ENCODE peak calls at places on chromosome 16, in five cellular contexts. One of them, this sample, is unnamed.

GRCh38 chr16:49456763-49457162 is 83.2 kb downstream of the C16orf78 start:
- DNase-seq in CD8-positive, alpha-beta T cell: no peak
- DNase-seq in H9: peak
- DNase-seq in MCF 10A: no peak
- DNase-seq in left lung: peak
- DNase-seq in this sample: no peak

GRCh38 chr16:78773316-78773715 is 673.9 kb downstream of the WWOX start:
- DNase-seq in H9: no peak
- DNase-seq in left lung: no peak
- DNase-seq in MCF 10A: no peak
- DNase-seq in CD8-positive, alpha-beta T cell: no peak
- DNase-seq in this sample: no peak

GRCh38 chr16:73071131-73071940 is 23.4 kb upstream of the ZFHX3 start:
- DNase-seq in H9: peak
- DNase-seq in CD8-positive, alpha-beta T cell: no peak
- DNase-seq in left lung: peak
- DNase-seq in MCF 10A: no peak
- DNase-seq in this sample: no peak

GRCh38 chr16:73002836-73003235 is 45.1 kb downstream of the ZFHX3 start:
- DNase-seq in left lung: no peak
- DNase-seq in MCF 10A: no peak
- DNase-seq in H9: no peak
- DNase-seq in CD8-positive, alpha-beta T cell: no peak
- DNase-seq in this sample: no peak

GRCh38 chr16:70463235-70463634 is 8.8 kb downstream of the FCSK start:
- DNase-seq in H9: no peak
- DNase-seq in MCF 10A: no peak
- DNase-seq in left lung: no peak
- DNase-seq in CD8-positive, alpha-beta T cell: no peak
- DNase-seq in this sample: no peak

GRCh38 chr16:1183235-1183907 is 30.5 kb downstream of the CACNA1H start:
- DNase-seq in H9: no peak
- DNase-seq in MCF 10A: no peak
- DNase-seq in CD8-positive, alpha-beta T cell: no peak
- DNase-seq in left lung: peak
- DNase-seq in this sample: no peak

GRCh38 chr16:53131050-53131362 is 76.2 kb downstream of the CHD9 start:
- DNase-seq in CD8-positive, alpha-beta T cell: no peak
- DNase-seq in H9: no peak
- DNase-seq in MCF 10A: peak
- DNase-seq in left lung: no peak
- DNase-seq in this sample: no peak

GRCh38 chr16:9597967-9598730 is 506.7 kb downstream of the HAPSTR1 start:
- DNase-seq in MCF 10A: no peak
- DNase-seq in H9: no peak
- DNase-seq in CD8-positive, alpha-beta T cell: no peak
- DNase-seq in left lung: no peak
- DNase-seq in this sample: no peak

GRCh38 chr16:21264226-21265036 is 13.7 kb downstream of the CRYM start:
- DNase-seq in H9: no peak
- DNase-seq in CD8-positive, alpha-beta T cell: no peak
- DNase-seq in left lung: no peak
- DNase-seq in MCF 10A: no peak
- DNase-seq in this sample: no peak

GRCh38 chr16:89938636-89938885 is 10.0 kb upstream of the DEF8 start:
- DNase-seq in left lung: no peak
- DNase-seq in MCF 10A: no peak
- DNase-seq in CD8-positive, alpha-beta T cell: no peak
- DNase-seq in H9: no peak
- DNase-seq in this sample: no peak

GRCh38 chr16:57611184-57611583 is 17.2 kb upstream of the ADGRG1 start:
- DNase-seq in H9: no peak
- DNase-seq in CD8-positive, alpha-beta T cell: no peak
- DNase-seq in left lung: no peak
- DNase-seq in MCF 10A: peak
- DNase-seq in this sample: no peak

GRCh38 chr16:4506450-4506849 is 30.3 kb downstream of the HMOX2 start:
- DNase-seq in MCF 10A: peak
- DNase-seq in CD8-positive, alpha-beta T cell: peak
- DNase-seq in left lung: no peak
- DNase-seq in H9: peak
- DNase-seq in this sample: no peak

GRCh38 chr16:69405326-69405725 is 19.1 kb upstream of the CYB5B start:
- DNase-seq in left lung: no peak
- DNase-seq in H9: no peak
- DNase-seq in MCF 10A: no peak
- DNase-seq in CD8-positive, alpha-beta T cell: no peak
- DNase-seq in this sample: no peak

GRCh38 chr16:69407702-69408323 is 16.6 kb upstream of the CYB5B start:
- DNase-seq in left lung: no peak
- DNase-seq in CD8-positive, alpha-beta T cell: no peak
- DNase-seq in H9: no peak
- DNase-seq in MCF 10A: no peak
- DNase-seq in this sample: no peak

GRCh38 chr16:69406780-69407331 is 17.6 kb upstream of the CYB5B start:
- DNase-seq in CD8-positive, alpha-beta T cell: no peak
- DNase-seq in left lung: no peak
- DNase-seq in MCF 10A: no peak
- DNase-seq in H9: peak
- DNase-seq in this sample: no peak

GRCh38 chr16:69404275-69404805 is 18.5 kb upstream of the TERF2 start:
- DNase-seq in MCF 10A: peak
- DNase-seq in CD8-positive, alpha-beta T cell: no peak
- DNase-seq in H9: no peak
- DNase-seq in left lung: peak
- DNase-seq in this sample: peak

DNA sequence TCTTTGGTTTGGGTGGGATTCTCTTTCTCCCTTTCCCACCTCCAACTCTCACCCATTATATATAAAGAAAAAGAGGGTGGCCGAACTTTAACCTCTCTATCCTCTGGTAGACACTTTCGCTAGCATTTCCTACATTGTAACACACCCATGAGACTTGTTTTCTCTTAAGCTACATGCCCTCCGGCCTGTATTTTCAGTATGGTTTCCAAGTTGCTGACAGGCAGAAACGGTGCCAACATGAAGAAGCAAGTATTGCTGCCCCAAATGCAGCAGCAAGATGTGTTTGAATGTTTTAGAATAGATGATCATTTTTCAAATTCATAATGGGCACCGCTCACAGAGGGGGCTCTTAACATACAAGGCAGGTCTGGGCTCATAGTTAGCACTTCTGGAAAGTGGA is 18.7 kb upstream of the CYB5B start:
- DNase-seq in left lung: no peak
- DNase-seq in H9: no peak
- DNase-seq in MCF 10A: no peak
- DNase-seq in CD8-positive, alpha-beta T cell: no peak
- DNase-seq in this sample: peak
- TF ChIP-seq CTCF in left lung: no peak
- TF ChIP-seq CTCF in H9: no peak
- TF ChIP-seq CTCF in MCF 10A: no peak
- TF ChIP-seq CTCF in CD8-positive, alpha-beta T cell: no peak
- TF ChIP-seq CTCF in this sample: no peak

GRCh38 chr16:86831366-86831765 is 253.0 kb downstream of the FOXL1 start:
- DNase-seq in H9: no peak
- DNase-seq in CD8-positive, alpha-beta T cell: no peak
- DNase-seq in MCF 10A: no peak
- DNase-seq in left lung: no peak
- DNase-seq in this sample: no peak
- TF ChIP-seq CTCF in H9: peak
- TF ChIP-seq CTCF in CD8-positive, alpha-beta T cell: no peak
- TF ChIP-seq CTCF in MCF 10A: no peak
- TF ChIP-seq CTCF in left lung: no peak
- TF ChIP-seq CTCF in this sample: no peak

GRCh38 chr16:22763655-22764054 is 50.3 kb upstream of the HS3ST2 start:
- DNase-seq in MCF 10A: no peak
- DNase-seq in H9: peak
- DNase-seq in CD8-positive, alpha-beta T cell: no peak
- DNase-seq in left lung: no peak
- DNase-seq in this sample: no peak
- TF ChIP-seq CTCF in MCF 10A: no peak
- TF ChIP-seq CTCF in H9: no peak
- TF ChIP-seq CTCF in CD8-positive, alpha-beta T cell: no peak
- TF ChIP-seq CTCF in left lung: no peak
- TF ChIP-seq CTCF in this sample: no peak

DNA sequence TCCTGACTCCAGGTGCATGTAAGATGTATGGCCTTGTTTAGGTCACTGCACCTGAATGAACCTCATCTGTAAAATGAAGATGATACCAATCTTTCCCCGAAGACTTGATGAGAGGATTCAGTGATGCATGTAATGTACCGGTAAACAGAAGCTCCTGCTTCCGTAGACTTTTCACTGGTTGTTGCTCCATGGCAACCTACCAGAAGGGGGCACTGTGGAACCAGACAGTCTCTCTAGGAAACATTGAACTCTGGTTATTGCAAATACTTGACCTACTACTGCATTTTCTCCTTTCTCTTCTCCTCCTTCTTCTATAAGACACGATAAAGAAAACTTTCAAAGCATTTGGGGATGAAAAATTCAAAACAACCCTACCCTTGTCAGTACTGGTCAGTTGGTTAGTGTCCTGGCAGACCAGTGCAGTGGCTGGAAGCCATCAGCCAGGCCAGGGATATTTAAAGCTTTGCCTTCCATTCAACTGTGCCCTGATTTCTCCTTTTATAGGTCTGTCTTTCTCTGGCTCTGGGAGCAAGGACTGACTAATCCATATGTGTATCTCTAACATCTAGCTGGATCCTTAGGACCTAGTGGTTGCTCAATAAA is 667.4 kb upstream of the SALL1 start:
- DNase-seq in left lung: no peak
- DNase-seq in CD8-positive, alpha-beta T cell: no peak
- DNase-seq in MCF 10A: peak
- DNase-seq in H9: peak
- DNase-seq in this sample: peak
- TF ChIP-seq CTCF in left lung: peak
- TF ChIP-seq CTCF in CD8-positive, alpha-beta T cell: no peak
- TF ChIP-seq CTCF in MCF 10A: peak
- TF ChIP-seq CTCF in H9: peak
- TF ChIP-seq CTCF in this sample: peak

GRCh38 chr16:87952751-87953150 is 1.5 kb downstream of the BANP start:
- DNase-seq in MCF 10A: no peak
- DNase-seq in H9: no peak
- DNase-seq in CD8-positive, alpha-beta T cell: no peak
- DNase-seq in left lung: no peak
- DNase-seq in this sample: no peak

GRCh38 chr16:87950765-87951549 is at the start of gene BANP:
- DNase-seq in CD8-positive, alpha-beta T cell: peak
- DNase-seq in MCF 10A: peak
- DNase-seq in left lung: peak
- DNase-seq in H9: peak
- DNase-seq in this sample: peak

GRCh38 chr16:87953308-87954208 is 2.3 kb downstream of the BANP start:
- DNase-seq in MCF 10A: no peak
- DNase-seq in H9: no peak
- DNase-seq in left lung: no peak
- DNase-seq in CD8-positive, alpha-beta T cell: no peak
- DNase-seq in this sample: no peak

GRCh38 chr16:87954361-87954760 is 3.1 kb downstream of the BANP start:
- DNase-seq in H9: no peak
- DNase-seq in MCF 10A: no peak
- DNase-seq in CD8-positive, alpha-beta T cell: no peak
- DNase-seq in left lung: no peak
- DNase-seq in this sample: no peak

GRCh38 chr16:87951550-87952538 is 610 bp downstream of the BANP start:
- DNase-seq in MCF 10A: peak
- DNase-seq in H9: no peak
- DNase-seq in left lung: no peak
- DNase-seq in CD8-positive, alpha-beta T cell: no peak
- DNase-seq in this sample: no peak
- TF ChIP-seq CTCF in MCF 10A: no peak
- TF ChIP-seq CTCF in H9: peak
- TF ChIP-seq CTCF in left lung: no peak
- TF ChIP-seq CTCF in CD8-positive, alpha-beta T cell: no peak
- TF ChIP-seq CTCF in this sample: no peak

DNA sequence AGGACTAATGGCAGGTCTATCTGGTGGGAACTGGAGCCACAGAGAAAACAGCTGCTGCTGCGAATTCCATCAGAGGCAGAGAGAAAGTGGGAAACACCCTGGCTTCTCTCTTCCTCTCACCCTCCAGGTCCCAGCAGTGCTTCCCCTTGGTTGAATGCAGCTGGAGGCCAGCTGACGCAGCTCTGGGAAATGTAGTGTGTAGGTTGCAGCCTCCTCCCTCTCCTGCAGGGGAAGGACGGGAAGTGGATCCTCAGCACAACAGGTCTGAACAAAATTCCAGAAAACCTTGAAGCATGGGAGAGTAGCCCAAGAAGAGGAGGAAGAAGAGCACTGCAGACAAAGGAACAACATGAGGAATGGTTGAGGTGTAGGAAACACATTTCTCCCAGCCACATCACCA is 67.8 kb upstream of the MMP2 start:
- DNase-seq in H9: no peak
- DNase-seq in MCF 10A: no peak
- DNase-seq in left lung: no peak
- DNase-seq in CD8-positive, alpha-beta T cell: no peak
- DNase-seq in this sample: no peak
- TF ChIP-seq CTCF in H9: no peak
- TF ChIP-seq CTCF in MCF 10A: no peak
- TF ChIP-seq CTCF in left lung: no peak
- TF ChIP-seq CTCF in CD8-positive, alpha-beta T cell: no peak
- TF ChIP-seq CTCF in this sample: peak

DNA sequence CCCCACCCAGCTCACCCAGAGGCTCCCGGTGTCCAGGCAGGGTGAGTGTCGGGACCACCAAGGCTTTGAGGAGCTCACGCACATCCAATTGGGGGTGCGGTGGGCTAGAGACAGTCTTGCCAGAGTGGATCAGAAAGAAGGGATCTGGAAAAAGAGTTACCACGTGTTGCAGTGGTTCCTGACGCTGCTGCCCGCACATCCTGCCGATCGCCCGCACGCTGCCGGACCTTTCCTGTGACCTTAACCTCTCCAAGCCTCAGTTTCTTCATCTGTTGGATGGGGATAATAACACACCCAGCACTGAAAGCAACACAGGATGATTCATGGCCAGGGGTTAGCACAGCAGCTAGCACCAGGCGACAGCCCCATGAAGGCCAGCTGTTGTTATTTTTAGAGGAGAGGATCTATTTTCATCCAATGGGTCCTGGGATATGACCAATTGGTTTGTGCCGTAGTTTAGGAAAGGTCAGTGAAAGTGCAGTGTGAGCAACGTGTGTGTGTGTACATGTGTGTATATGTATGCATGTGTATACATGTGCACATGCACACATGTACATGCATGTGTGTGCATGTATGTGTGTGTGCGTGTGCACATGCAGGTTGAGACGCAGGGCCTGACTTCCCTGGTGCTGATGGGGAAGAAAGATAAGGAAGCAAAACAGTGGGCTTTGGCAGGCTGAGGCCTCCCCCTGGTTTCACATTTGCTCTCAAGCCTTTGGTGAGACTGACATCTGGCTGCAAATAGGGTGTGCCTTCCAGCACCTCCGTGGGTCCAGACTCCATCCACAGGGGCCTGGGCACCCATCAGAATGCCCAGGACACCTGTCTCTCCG is 2.6 kb downstream of the ITGAX start:
- DNase-seq in H9: no peak
- DNase-seq in left lung: no peak
- DNase-seq in CD8-positive, alpha-beta T cell: no peak
- DNase-seq in MCF 10A: no peak
- DNase-seq in this sample: no peak
- TF ChIP-seq CTCF in H9: no peak
- TF ChIP-seq CTCF in left lung: no peak
- TF ChIP-seq CTCF in CD8-positive, alpha-beta T cell: no peak
- TF ChIP-seq CTCF in MCF 10A: no peak
- TF ChIP-seq CTCF in this sample: no peak

GRCh38 chr16:10729649-10730048 is 14.0 kb upstream of the NUBP1 start:
- DNase-seq in left lung: no peak
- DNase-seq in H9: no peak
- DNase-seq in MCF 10A: peak
- DNase-seq in CD8-positive, alpha-beta T cell: no peak
- DNase-seq in this sample: peak
- TF ChIP-seq CTCF in left lung: no peak
- TF ChIP-seq CTCF in H9: no peak
- TF ChIP-seq CTCF in MCF 10A: no peak
- TF ChIP-seq CTCF in CD8-positive, alpha-beta T cell: no peak
- TF ChIP-seq CTCF in this sample: peak